ENCODE peak calls at places on chromosomes 13 and 19, in four cellular contexts. H is uterus, A is psoas muscle, C is astrocyte. V is an unnamed sample. For H3K9me3, the result is how much of the 10 kb centered on the place peaks cover.

GRCh38 chr13:32642858-32643257 is 56.6 kb downstream of the PDS5B start:
- DNase-seq in A (no peak), C (no peak), H (no peak), V (no peak)

GRCh38 chr19:19530423-19530804 is 1.7 kb downstream of the YJEFN3 start:
- DNase-seq in H (no peak), C (no peak), A (no peak), V (no peak)

GRCh38 chr19:56107626-56108351 is 13.3 kb downstream of the ZNF787 start:
- DNase-seq in A (no peak), H (no peak), C (no peak), V (no peak)

GRCh38 chr19:49862411-49863253 is 4.7 kb downstream of the PNKP start:
- DNase-seq in H (peak), A (no peak), C (no peak), V (peak)

GRCh38 chr19:4815426-4816387 is 15.8 kb downstream of the TICAM1 start:
- DNase-seq in C (peak), A (peak), H (peak), V (peak)

GRCh38 chr19:54518844-54519243 is 16.2 kb downstream of the LAIR2 start:
- DNase-seq in C (no peak), A (no peak), H (no peak), V (no peak)

GRCh38 chr13:94696171-94696570 is 16.2 kb downstream of the SOX21 start:
- DNase-seq in H (no peak), A (no peak), C (no peak), V (no peak)

GRCh38 chr13:32726374-32727037 is 140.3 kb downstream of the PDS5B start:
- DNase-seq in C (no peak), H (no peak), A (no peak), V (no peak)

GRCh38 chr13:36559388-36559787 is 114.4 kb upstream of the SERTM1 start:
- DNase-seq in C (no peak), A (no peak), H (no peak), V (no peak)

GRCh38 chr13:32314968-32315254 is 252 bp downstream of the ZAR1L start:
- DNase-seq in C (peak), A (no peak), H (no peak), V (no peak)

GRCh38 chr13:46748300-46748699 is 48.7 kb downstream of the ESD start:
- DNase-seq in A (no peak), H (no peak), C (no peak), V (no peak)

GRCh38 chr19:48342841-48343540 is 17.6 kb downstream of the EMP3 start:
- DNase-seq in H (no peak), C (peak), A (no peak), V (no peak)

GRCh38 chr19:38149597-38149996 is 74.4 kb downstream of the DPF1 start:
- DNase-seq in C (no peak), H (no peak), A (no peak), V (no peak)

DNA sequence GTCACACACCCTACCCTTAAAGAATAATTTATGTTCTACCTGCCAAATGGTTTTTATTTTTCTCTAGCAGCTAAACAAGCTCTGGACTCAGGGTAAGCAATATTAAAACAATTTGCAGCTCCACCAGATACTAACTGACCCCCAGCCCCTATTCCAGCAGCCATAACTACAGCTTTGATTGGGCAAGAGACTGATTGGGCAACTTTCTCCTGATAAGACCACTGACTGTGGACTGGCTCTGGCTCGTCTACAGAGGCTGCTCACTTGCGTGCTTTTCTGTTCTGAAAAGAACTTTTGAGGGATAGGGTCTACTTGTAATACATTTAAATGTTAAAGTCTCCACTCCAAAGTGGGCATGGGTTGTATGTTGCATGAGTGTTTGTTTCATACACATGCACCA is 20.0 kb downstream of the OR7A5 start:
- DNase-seq in H (no peak), C (no peak), A (no peak), V (no peak)
- H3K9me3 ChIP-seq in H (under half), C (under half), A (under half), V (under half)

DNA sequence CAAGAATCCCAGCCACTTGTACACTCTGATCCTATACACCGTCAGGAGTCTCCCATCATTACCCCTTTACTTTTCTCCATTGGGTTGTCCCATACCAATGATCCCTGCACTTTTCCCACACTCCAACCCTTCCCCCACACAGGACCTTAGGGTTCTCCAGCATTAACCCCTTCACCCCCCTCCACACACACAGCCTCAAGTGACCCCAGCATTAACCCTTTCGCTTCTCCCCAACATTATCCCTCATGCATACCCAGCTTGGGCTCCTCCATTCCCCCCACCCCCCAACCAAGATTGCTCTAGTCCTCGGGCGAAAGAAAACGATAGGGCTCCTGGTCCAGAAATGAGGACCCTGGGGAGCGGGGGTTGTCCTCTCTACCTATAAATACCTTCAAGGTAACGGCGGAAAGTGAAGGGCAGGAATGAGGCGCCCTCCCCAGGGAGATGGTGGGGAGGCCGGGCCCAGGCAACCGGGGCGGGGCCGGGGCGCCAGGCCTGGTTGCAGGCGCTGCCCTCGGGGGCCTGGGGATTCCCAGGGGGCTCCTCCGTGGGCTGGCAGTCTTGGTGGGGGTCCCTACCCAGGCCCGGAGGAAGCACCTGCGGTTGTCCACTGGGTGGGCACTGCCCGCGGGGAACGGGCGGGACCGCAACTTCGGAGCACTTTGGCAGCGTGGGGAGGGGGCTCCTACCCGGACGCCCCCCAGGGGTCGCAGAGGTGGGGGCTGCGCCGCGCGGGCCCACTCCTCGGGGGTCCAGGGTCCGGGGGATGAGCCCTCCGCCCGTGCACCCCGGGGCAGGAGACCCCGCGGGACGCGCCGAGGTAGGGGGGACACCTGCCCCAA is 757 bp downstream of the WIZ start:
- DNase-seq in A (no peak), H (peak), C (no peak), V (peak)
- TF ChIP-seq CTCF in A (no peak), H (no peak), C (no peak), V (no peak)

GRCh38 chr19:1055886-1056620 is 10.9 kb upstream of the ARHGAP45 start:
- DNase-seq in H (no peak), C (no peak), A (no peak), V (peak)

GRCh38 chr19:1057185-1057857 is 9.6 kb upstream of the ARHGAP45 start:
- DNase-seq in A (no peak), H (no peak), C (peak), V (no peak)

GRCh38 chr19:1055028-1055425 is 11.9 kb upstream of the ARHGAP45 start:
- DNase-seq in H (no peak), A (no peak), C (no peak), V (no peak)

GRCh38 chr19:1060689-1061088 is 6.3 kb upstream of the ARHGAP45 start:
- DNase-seq in A (no peak), H (no peak), C (no peak), V (no peak)

GRCh38 chr19:1058112-1058511 is 8.9 kb upstream of the ARHGAP45 start:
- DNase-seq in H (no peak), A (no peak), C (no peak), V (no peak)
- H3K9me3 ChIP-seq in H (under half), A (under half), C (under half), V (under half)

GRCh38 chr13:42875448-42876269 is 94.3 kb downstream of the FAM216B start:
- DNase-seq in H (no peak), A (no peak), C (no peak), V (peak)
- TF ChIP-seq CTCF in H (peak), A (no peak), C (no peak), V (peak)